ENCODE peak calls at places on chromosomes 3 and 15, in five cellular contexts. J, C, P, E and R are unnamed samples. For H3K4me1 and H3K27me3, the result is how much of the 10 kb centered on the place peaks cover.

GRCh38 chr3:156563900-156564682 is 9.2 kb upstream of the SSR3 start:
- DNase-seq in C (no peak), J (no peak), P (no peak), E (no peak), R (no peak)

GRCh38 chr3:12280333-12280732 is 8.5 kb upstream of the PPARG start:
- DNase-seq in P (no peak), C (no peak), J (no peak), E (no peak), R (no peak)

GRCh38 chr3:11470031-11470853 is 173.5 kb downstream of the VGLL4 start:
- DNase-seq in J (no peak), C (no peak), P (no peak), E (no peak), R (no peak)

GRCh38 chr3:109702252-109702651 is 364.9 kb upstream of the DPPA4 start:
- DNase-seq in J (no peak), C (no peak), E (no peak), P (no peak), R (no peak)

GRCh38 chr3:13547591-13548371 is 1.1 kb upstream of the FBLN2 start:
- DNase-seq in E (no peak), P (no peak), C (no peak), J (no peak), R (no peak)

GRCh38 chr3:46994801-46995731 is 15.6 kb downstream of the NBEAL2 start:
- DNase-seq in E (no peak), P (peak), C (no peak), J (no peak), R (no peak)

GRCh38 chr3:88151358-88151757 is 1.6 kb downstream of the C3orf38 start:
- DNase-seq in P (no peak), J (no peak), E (no peak), C (no peak), R (no peak)

GRCh38 chr15:68271854-68272471 is 5.6 kb upstream of the FEM1B start:
- DNase-seq in E (no peak), J (no peak), P (peak), C (no peak), R (no peak)

GRCh38 chr3:188594137-188594536 is 440.2 kb downstream of the LPP start:
- DNase-seq in J (no peak), P (no peak), C (no peak), E (no peak), R (no peak)

GRCh38 chr3:94028093-94028837 is at the start of gene STX19:
- DNase-seq in C (no peak), E (no peak), J (no peak), P (no peak), R (no peak)

GRCh38 chr3:192685801-192686200 is 41.5 kb downstream of the FGF12 start:
- DNase-seq in C (no peak), E (no peak), J (no peak), P (no peak), R (no peak)

GRCh38 chr3:152719264-152719663 is 115.7 kb upstream of the P2RY1 start:
- DNase-seq in E (no peak), J (no peak), P (peak), C (no peak), R (no peak)

GRCh38 chr3:196120291-196120951 is 38.5 kb upstream of the TFRC start:
- DNase-seq in P (no peak), E (no peak), J (no peak), C (no peak), R (no peak)

GRCh38 chr3:21697707-21698106 is 53.3 kb downstream of the ZNF385D start:
- DNase-seq in J (no peak), E (no peak), C (no peak), P (no peak), R (no peak)

GRCh38 chr15:92451225-92451825 is 57.6 kb downstream of the ST8SIA2 start:
- DNase-seq in C (no peak), E (no peak), P (no peak), J (no peak), R (no peak)

GRCh38 chr3:175338775-175339535 is 479.8 kb downstream of the NAALADL2 start:
- DNase-seq in C (peak), E (peak), P (no peak), J (peak), R (no peak)

GRCh38 chr15:78977591-78978347 is 32.9 kb upstream of the CTSH start:
- DNase-seq in P (no peak), E (no peak), J (no peak), C (no peak), R (no peak)

GRCh38 chr15:71114066-71114680 is 1.1 kb upstream of the THSD4 start:
- DNase-seq in C (no peak), J (no peak), P (no peak), E (no peak), R (no peak)

GRCh38 chr3:191813245-191813644 is 352.3 kb downstream of the PYDC2 start:
- DNase-seq in C (no peak), J (no peak), E (no peak), P (no peak), R (no peak)

GRCh38 chr15:70247281-70247680 is 149.6 kb upstream of the TLE3 start:
- DNase-seq in J (no peak), P (no peak), C (no peak), E (peak), R (no peak)

GRCh38 chr15:72813345-72814004 is 29.9 kb upstream of the ADPGK start:
- DNase-seq in E (no peak), P (no peak), C (no peak), J (no peak), R (no peak)

GRCh38 chr15:101090460-101090853 is 161.4 kb downstream of the CHSY1 start:
- DNase-seq in C (no peak), E (no peak), P (no peak), J (no peak), R (no peak)

GRCh38 chr3:123787133-123787532 is 97.0 kb downstream of the MYLK start:
- DNase-seq in P (no peak), E (peak), C (no peak), J (no peak), R (no peak)

GRCh38 chr3:111541911-111542483 is at the start of gene CD96:
- DNase-seq in E (peak), C (no peak), J (peak), P (no peak), R (no peak)

GRCh38 chr15:54101664-54102270 is 123.5 kb downstream of the UNC13C start:
- DNase-seq in E (no peak), J (no peak), P (no peak), C (no peak), R (no peak)

GRCh38 chr3:195087321-195087720 is 183.6 kb downstream of the XXYLT1 start:
- DNase-seq in J (no peak), C (no peak), E (no peak), P (no peak), R (no peak)

GRCh38 chr3:177282028-177282655 is 84.9 kb upstream of the TBL1XR1 start:
- DNase-seq in E (peak), C (no peak), J (no peak), P (no peak), R (no peak)

GRCh38 chr15:48102167-48102566 is 18.6 kb upstream of the SLC24A5 start:
- DNase-seq in E (no peak), C (no peak), J (no peak), P (no peak), R (no peak)

GRCh38 chr3:87422333-87422732 is 145.9 kb upstream of the POU1F1 start:
- DNase-seq in P (no peak), C (no peak), J (no peak), E (no peak), R (no peak)

GRCh38 chr3:18127181-18127863 is 297.8 kb downstream of the SATB1 start:
- DNase-seq in E (no peak), C (no peak), J (no peak), P (no peak), R (no peak)

GRCh38 chr15:40871749-40872617 is 2.1 kb downstream of the RHOV start:
- DNase-seq in P (no peak), E (peak), J (peak), C (no peak), R (no peak)

GRCh38 chr3:196969001-196969659 is 497 bp upstream of the PIGZ start:
- DNase-seq in P (peak), J (no peak), E (peak), C (no peak), R (no peak)

GRCh38 chr3:44509985-44510360 is 32.5 kb upstream of the ZNF445 start:
- DNase-seq in E (no peak), P (no peak), C (no peak), J (no peak), R (no peak)

GRCh38 chr3:57927916-57928315 is 80.3 kb upstream of the FLNB start:
- DNase-seq in J (no peak), C (no peak), E (no peak), P (no peak), R (no peak)

GRCh38 chr3:31521468-31521867 is 11.3 kb upstream of the STT3B start:
- DNase-seq in J (no peak), P (no peak), E (no peak), C (no peak), R (no peak)

GRCh38 chr15:45030743-45031142 is 7.7 kb downstream of the SORD start:
- DNase-seq in P (no peak), E (no peak), C (no peak), J (no peak), R (no peak)

GRCh38 chr15:45027220-45027619 is 4.2 kb downstream of the SORD start:
- DNase-seq in C (no peak), J (no peak), E (no peak), P (peak), R (no peak)

GRCh38 chr15:45023659-45024320 is 795 bp downstream of the SORD start:
- DNase-seq in C (no peak), J (no peak), E (no peak), P (peak), R (no peak)

GRCh38 chr15:45022871-45023658 is at the start of gene SORD:
- DNase-seq in C (no peak), P (peak), E (peak), J (peak), R (no peak)

DNA sequence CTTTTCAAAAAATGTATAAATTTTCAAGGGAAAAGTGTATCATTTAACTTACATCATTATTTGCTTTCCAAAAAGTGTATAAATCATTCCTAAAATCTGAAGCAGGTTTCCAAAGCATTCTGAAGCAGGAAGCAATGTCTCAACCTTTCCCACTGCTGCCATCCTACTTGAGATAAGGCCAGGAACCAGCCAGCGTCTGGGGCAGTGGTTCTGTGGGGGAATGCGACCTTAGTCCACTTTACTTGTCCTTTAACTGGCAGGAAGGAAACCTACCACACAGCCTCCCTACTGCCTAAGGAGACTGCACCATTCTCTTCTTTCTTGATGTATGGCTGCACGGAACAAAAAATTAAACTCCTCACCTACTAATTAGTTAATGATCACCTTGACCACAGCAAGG is 3.7 kb downstream of the SORD start:
- DNase-seq in E (no peak), P (peak), C (no peak), J (peak), R (no peak)
- H3K4me1 ChIP-seq in E (under half), P (under half), C (under half), J (under half), R (under half)

GRCh38 chr3:143307613-143308183 is 188.1 kb downstream of the CHST2 start:
- DNase-seq in P (no peak), J (peak), E (no peak), C (no peak), R (no peak)
- TF ChIP-seq POLR2AphosphoS5 in P (no peak), J (no peak), E (no peak), C (no peak), R (no peak)

DNA sequence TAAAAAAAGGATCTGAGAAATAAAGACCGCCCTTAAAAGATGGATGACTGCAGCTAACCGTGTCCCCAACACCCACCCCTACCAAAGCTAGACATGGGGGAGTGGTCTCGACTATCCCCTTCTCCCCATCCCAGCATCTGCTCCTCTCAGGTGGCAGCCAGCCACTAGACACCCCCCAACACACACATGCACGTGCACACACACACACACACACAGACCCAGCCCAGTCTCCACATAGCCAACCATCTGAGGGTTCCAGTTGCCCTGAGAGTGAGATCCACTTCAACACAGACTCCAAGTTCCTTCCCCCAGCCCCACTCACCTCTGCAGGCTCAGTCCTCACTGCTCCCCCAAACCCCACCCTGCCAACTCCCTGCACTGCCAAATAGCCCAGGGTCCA is 132.8 kb downstream of the TPRA1 start:
- DNase-seq in C (no peak), P (no peak), E (no peak), J (no peak), R (no peak)
- H3K27me3 ChIP-seq in C (under half), P (under half), E (half or more), J (under half), R (under half)

GRCh38 chr15:65338823-65339222 is 34.3 kb downstream of the RNU5B-1 start:
- DNase-seq in E (no peak), J (no peak), P (no peak), C (no peak), R (no peak)
- H3K4me1 ChIP-seq in E (under half), J (under half), P (under half), C (under half), R (under half)

GRCh38 chr3:37982351-37982750 is 8.2 kb upstream of the VILL start:
- DNase-seq in P (no peak), E (no peak), J (no peak), C (no peak), R (no peak)
- TF ChIP-seq POLR2AphosphoS5 in P (no peak), E (no peak), J (no peak), C (no peak), R (no peak)

DNA sequence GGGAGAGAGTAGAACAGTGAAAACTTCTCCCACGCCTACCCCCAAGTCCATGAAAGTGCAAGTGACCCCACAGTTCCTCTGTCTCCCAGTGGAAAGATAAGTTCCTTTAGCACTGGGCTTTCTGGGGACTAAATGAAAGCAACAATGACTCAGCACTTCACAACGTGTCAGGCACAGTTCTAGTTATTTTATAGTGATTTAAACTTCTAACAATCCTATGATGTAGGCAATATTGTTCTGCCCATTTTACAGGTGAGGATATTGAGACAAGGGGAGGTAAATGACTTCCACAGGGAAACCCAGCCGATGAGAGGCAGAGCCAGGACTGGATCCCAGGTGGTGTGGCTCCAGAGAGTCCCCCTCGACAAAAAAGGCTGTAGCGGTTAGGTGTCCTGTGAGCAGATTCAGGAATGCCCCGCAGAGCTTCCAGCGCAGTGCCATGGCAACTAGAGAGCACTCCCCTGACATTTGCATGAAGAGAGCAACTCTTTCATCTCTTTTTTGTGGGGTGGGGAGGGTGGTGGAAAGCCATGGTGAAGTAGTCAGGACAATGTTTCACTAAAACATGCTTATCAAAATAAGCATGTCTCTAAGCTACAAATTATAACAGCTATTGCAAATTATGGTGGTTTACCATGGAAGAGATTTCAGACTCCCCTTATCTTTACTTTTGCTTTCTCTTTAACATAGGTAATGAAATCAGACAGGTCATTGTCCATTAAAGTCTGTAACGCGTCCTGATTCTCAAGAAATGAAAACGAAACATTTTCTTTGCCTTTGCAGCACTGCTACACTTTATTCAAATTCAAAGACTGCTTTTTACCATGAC is 62.1 kb downstream of the NR2F2 start:
- DNase-seq in C (no peak), E (no peak), J (no peak), P (no peak), R (no peak)
- H3K27me3 ChIP-seq in C (under half), E (under half), J (under half), P (under half), R (under half)

GRCh38 chr15:64754663-64755426 is 20.5 kb downstream of the RBPMS2 start:
- DNase-seq in P (no peak), C (no peak), J (no peak), E (no peak), R (no peak)
- H3K4me1 ChIP-seq in P (under half), C (under half), J (under half), E (under half), R (under half)

GRCh38 chr15:63050737-63051700 is 8.5 kb downstream of the TPM1 start:
- DNase-seq in C (no peak), E (peak), J (no peak), P (no peak), R (no peak)
- TF ChIP-seq POLR2AphosphoS5 in C (no peak), E (peak), J (peak), P (peak), R (no peak)